ENCODE peak calls at places on chromosome 1, in ten cellular contexts. One of them, this sample, is unnamed.

GRCh38 chr1:7471836-7472235 is 299.3 kb upstream of the VAMP3 start:
- DNase-seq in tibial artery: no peak
- DNase-seq in stimulated activated CD4-positive, alpha-beta T cell treated with anti-CD3 and anti-CD28 coated beads, Interleukin-12 subunit alpha, Interleukin-12 subunit beta, amount 100 ng/mL, for 4 hours: no peak
- DNase-seq in caudate nucleus: no peak
- DNase-seq in posterior cingulate gyrus: no peak
- DNase-seq in NCI-H1105: peak
- DNase-seq in ascending aorta: no peak
- DNase-seq in renal cortical epithelial cell: peak
- DNase-seq in left lung: peak
- DNase-seq in mucosa of descending colon: no peak
- DNase-seq in this sample: peak

GRCh38 chr1:40855513-40855912 is 6.7 kb downstream of the CITED4 start:
- DNase-seq in posterior cingulate gyrus: no peak
- DNase-seq in NCI-H1105: no peak
- DNase-seq in mucosa of descending colon: no peak
- DNase-seq in ascending aorta: no peak
- DNase-seq in left lung: no peak
- DNase-seq in tibial artery: no peak
- DNase-seq in stimulated activated CD4-positive, alpha-beta T cell treated with anti-CD3 and anti-CD28 coated beads, Interleukin-12 subunit alpha, Interleukin-12 subunit beta, amount 100 ng/mL, for 4 hours: peak
- DNase-seq in renal cortical epithelial cell: no peak
- DNase-seq in caudate nucleus: no peak
- DNase-seq in this sample: no peak

GRCh38 chr1:162302660-162303344 is 73.9 kb downstream of the SPATA46 start:
- DNase-seq in ascending aorta: no peak
- DNase-seq in caudate nucleus: no peak
- DNase-seq in tibial artery: no peak
- DNase-seq in NCI-H1105: no peak
- DNase-seq in left lung: no peak
- DNase-seq in stimulated activated CD4-positive, alpha-beta T cell treated with anti-CD3 and anti-CD28 coated beads, Interleukin-12 subunit alpha, Interleukin-12 subunit beta, amount 100 ng/mL, for 4 hours: no peak
- DNase-seq in posterior cingulate gyrus: no peak
- DNase-seq in renal cortical epithelial cell: no peak
- DNase-seq in mucosa of descending colon: no peak
- DNase-seq in this sample: no peak

GRCh38 chr1:24141311-24141997 is 1.5 kb downstream of the IL22RA1 start:
- DNase-seq in left lung: no peak
- DNase-seq in renal cortical epithelial cell: no peak
- DNase-seq in NCI-H1105: no peak
- DNase-seq in stimulated activated CD4-positive, alpha-beta T cell treated with anti-CD3 and anti-CD28 coated beads, Interleukin-12 subunit alpha, Interleukin-12 subunit beta, amount 100 ng/mL, for 4 hours: no peak
- DNase-seq in tibial artery: no peak
- DNase-seq in mucosa of descending colon: no peak
- DNase-seq in posterior cingulate gyrus: no peak
- DNase-seq in caudate nucleus: no peak
- DNase-seq in ascending aorta: no peak
- DNase-seq in this sample: peak

GRCh38 chr1:75264112-75264511 is 129.9 kb downstream of the LHX8 start:
- DNase-seq in NCI-H1105: no peak
- DNase-seq in tibial artery: no peak
- DNase-seq in caudate nucleus: no peak
- DNase-seq in posterior cingulate gyrus: no peak
- DNase-seq in stimulated activated CD4-positive, alpha-beta T cell treated with anti-CD3 and anti-CD28 coated beads, Interleukin-12 subunit alpha, Interleukin-12 subunit beta, amount 100 ng/mL, for 4 hours: no peak
- DNase-seq in mucosa of descending colon: no peak
- DNase-seq in left lung: no peak
- DNase-seq in ascending aorta: no peak
- DNase-seq in renal cortical epithelial cell: no peak
- DNase-seq in this sample: no peak

GRCh38 chr1:51520700-51521248 is 1.7 kb upstream of the EPS15 start:
- DNase-seq in renal cortical epithelial cell: no peak
- DNase-seq in ascending aorta: no peak
- DNase-seq in caudate nucleus: no peak
- DNase-seq in left lung: no peak
- DNase-seq in tibial artery: no peak
- DNase-seq in mucosa of descending colon: no peak
- DNase-seq in stimulated activated CD4-positive, alpha-beta T cell treated with anti-CD3 and anti-CD28 coated beads, Interleukin-12 subunit alpha, Interleukin-12 subunit beta, amount 100 ng/mL, for 4 hours: no peak
- DNase-seq in NCI-H1105: no peak
- DNase-seq in posterior cingulate gyrus: no peak
- DNase-seq in this sample: no peak

GRCh38 chr1:53616927-53617326 is 122.0 kb downstream of the GLIS1 start:
- DNase-seq in posterior cingulate gyrus: no peak
- DNase-seq in ascending aorta: peak
- DNase-seq in NCI-H1105: no peak
- DNase-seq in left lung: peak
- DNase-seq in tibial artery: peak
- DNase-seq in stimulated activated CD4-positive, alpha-beta T cell treated with anti-CD3 and anti-CD28 coated beads, Interleukin-12 subunit alpha, Interleukin-12 subunit beta, amount 100 ng/mL, for 4 hours: no peak
- DNase-seq in caudate nucleus: no peak
- DNase-seq in renal cortical epithelial cell: no peak
- DNase-seq in mucosa of descending colon: no peak
- DNase-seq in this sample: no peak

GRCh38 chr1:55448261-55448660 is 233.1 kb upstream of the USP24 start:
- DNase-seq in caudate nucleus: no peak
- DNase-seq in renal cortical epithelial cell: no peak
- DNase-seq in tibial artery: no peak
- DNase-seq in NCI-H1105: no peak
- DNase-seq in stimulated activated CD4-positive, alpha-beta T cell treated with anti-CD3 and anti-CD28 coated beads, Interleukin-12 subunit alpha, Interleukin-12 subunit beta, amount 100 ng/mL, for 4 hours: no peak
- DNase-seq in mucosa of descending colon: no peak
- DNase-seq in ascending aorta: no peak
- DNase-seq in posterior cingulate gyrus: no peak
- DNase-seq in left lung: no peak
- DNase-seq in this sample: peak

GRCh38 chr1:1401457-1402010 is 2.4 kb upstream of the CCNL2 start:
- DNase-seq in renal cortical epithelial cell: no peak
- DNase-seq in tibial artery: no peak
- DNase-seq in caudate nucleus: no peak
- DNase-seq in posterior cingulate gyrus: no peak
- DNase-seq in stimulated activated CD4-positive, alpha-beta T cell treated with anti-CD3 and anti-CD28 coated beads, Interleukin-12 subunit alpha, Interleukin-12 subunit beta, amount 100 ng/mL, for 4 hours: no peak
- DNase-seq in left lung: no peak
- DNase-seq in ascending aorta: no peak
- DNase-seq in NCI-H1105: no peak
- DNase-seq in mucosa of descending colon: no peak
- DNase-seq in this sample: no peak

This sample was measured in AG10803.